ENCODE peak calls at places on chromosome X, in four cellular contexts. K is K562, S is HepG2, I is A549. P is an unnamed sample.

GRCh38 chrX:109299091-109299490 is 182.8 kb downstream of the GUCY2F start:
- DNase-seq in K (no peak), I (no peak), S (no peak), P (no peak)

GRCh38 chrX:118637997-118638396 is 89.4 kb upstream of the IL13RA1 start:
- DNase-seq in K (no peak), I (no peak), S (peak), P (peak)

GRCh38 chrX:138026211-138026610 is 460.3 kb downstream of the ZIC3 start:
- DNase-seq in K (no peak), S (no peak), I (peak), P (no peak)

GRCh38 chrX:110317820-110318663 is at the start of gene AMMECR1:
- DNase-seq in I (peak), S (peak), K (peak), P (peak)

GRCh38 chrX:26334232-26334631 is 118.3 kb downstream of the MAGEB5 start:
- DNase-seq in S (no peak), K (no peak), I (no peak), P (no peak)

GRCh38 chrX:146863566-146863965 is 49.0 kb upstream of the CXorf51A start:
- DNase-seq in K (no peak), I (no peak), S (no peak), P (peak)

GRCh38 chrX:1283750-1284149 is 15.1 kb downstream of the CSF2RA start:
- DNase-seq in K (no peak), S (no peak), I (no peak), P (no peak)

GRCh38 chrX:42540150-42540549 is 237.8 kb downstream of the PPP1R2C start:
- DNase-seq in I (no peak), S (no peak), K (no peak), P (no peak)

GRCh38 chrX:46637937-46638336 is 64.4 kb downstream of the CHST7 start:
- DNase-seq in S (no peak), K (peak), I (peak), P (peak)

GRCh38 chrX:139642241-139642927 is 65.6 kb downstream of the MCF2 start:
- DNase-seq in K (no peak), I (no peak), S (no peak), P (no peak)

GRCh38 chrX:65866146-65866545 is 173.7 kb downstream of the VSIG4 start:
- DNase-seq in S (no peak), K (no peak), I (no peak), P (no peak)

GRCh38 chrX:118780915-118781314 is 42.7 kb upstream of the ZCCHC12 start:
- DNase-seq in I (no peak), S (no peak), K (no peak), P (peak)

GRCh38 chrX:130086414-130087207 is 23.7 kb downstream of the ELF4 start:
- DNase-seq in K (peak), S (no peak), I (no peak), P (no peak)

GRCh38 chrX:16386126-16386525 is 218.8 kb downstream of the MAGEB17 start:
- DNase-seq in S (no peak), K (no peak), I (no peak), P (peak)

GRCh38 chrX:43450355-43450754 is 205.7 kb upstream of the MAOA start:
- DNase-seq in S (no peak), K (no peak), I (no peak), P (no peak)

GRCh38 chrX:107451754-107452153 is 2.3 kb downstream of the FRMPD3 start:
- DNase-seq in I (no peak), K (no peak), S (no peak), P (no peak)

GRCh38 chrX:4932790-4933189 is 1219.3 kb upstream of the PRKX start:
- DNase-seq in S (no peak), I (no peak), K (no peak), P (no peak)

GRCh38 chrX:65706041-65706828 is 38.8 kb downstream of the MSN start:
- DNase-seq in K (peak), I (peak), S (no peak), P (peak)

GRCh38 chrX:87578978-87579377 is 61.4 kb downstream of the KLHL4 start:
- DNase-seq in K (no peak), I (no peak), S (no peak), P (no peak)

GRCh38 chrX:118974908-118975671 is 672 bp downstream of the LONRF3 start:
- DNase-seq in K (peak), S (peak), I (no peak), P (no peak)

GRCh38 chrX:24619647-24620046 is 27.5 kb downstream of the PCYT1B start:
- DNase-seq in K (no peak), S (peak), I (no peak), P (peak)

GRCh38 chrX:66004928-66005831 is 34.7 kb downstream of the VSIG4 start:
- DNase-seq in K (no peak), I (no peak), S (no peak), P (no peak)

GRCh38 chrX:115029869-115030564 is 12.6 kb upstream of the IL13RA2 start:
- DNase-seq in I (no peak), S (no peak), K (no peak), P (no peak)

GRCh38 chrX:19839770-19840254 is 47.6 kb downstream of the SH3KBP1 start:
- DNase-seq in S (no peak), I (no peak), K (no peak), P (no peak)

GRCh38 chrX:19046343-19047215 is 62.7 kb upstream of the PHKA2 start:
- DNase-seq in S (no peak), K (no peak), I (peak), P (peak)

GRCh38 chrX:18640686-18641085 is 31.2 kb downstream of the RS1 start:
- DNase-seq in K (no peak), S (no peak), I (no peak), P (no peak)

GRCh38 chrX:151177141-151178027 is 1.0 kb downstream of the GPR50 start:
- DNase-seq in S (no peak), I (no peak), K (no peak), P (no peak)

GRCh38 chrX:151174581-151175282 is 1.7 kb upstream of the GPR50 start:
- DNase-seq in K (no peak), I (no peak), S (no peak), P (no peak)

GRCh38 chrX:151175283-151176062 is 911 bp upstream of the GPR50 start:
- DNase-seq in S (no peak), I (no peak), K (no peak), P (no peak)

GRCh38 chrX:151178746-151179145 is 2.4 kb downstream of the GPR50 start:
- DNase-seq in K (no peak), I (no peak), S (no peak), P (no peak)

DNA sequence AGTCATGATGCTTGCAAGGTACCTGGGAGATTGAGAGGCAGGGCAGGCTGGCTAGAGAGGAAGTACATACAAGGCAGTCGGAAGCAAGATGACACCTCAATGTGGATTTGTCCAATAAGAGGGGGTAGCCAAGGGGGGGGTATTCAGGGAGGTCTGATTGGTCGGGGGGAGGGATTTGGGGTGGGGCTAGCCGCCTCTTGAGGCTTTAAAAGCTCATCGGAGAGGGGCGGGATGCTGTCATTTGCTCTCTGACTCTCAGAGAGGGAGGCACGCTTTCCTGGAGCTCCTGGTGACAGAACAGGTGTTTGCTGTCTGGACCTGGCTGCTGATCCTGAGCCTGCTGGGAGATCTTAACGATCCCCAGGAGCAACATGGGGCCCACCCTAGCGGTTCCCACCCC is at the start of gene GPR50:
- DNase-seq in S (no peak), I (no peak), K (no peak), P (no peak)
- TF ChIP-seq RAD21 in S (no peak), I (no peak), K (no peak), P (no peak)

DNA sequence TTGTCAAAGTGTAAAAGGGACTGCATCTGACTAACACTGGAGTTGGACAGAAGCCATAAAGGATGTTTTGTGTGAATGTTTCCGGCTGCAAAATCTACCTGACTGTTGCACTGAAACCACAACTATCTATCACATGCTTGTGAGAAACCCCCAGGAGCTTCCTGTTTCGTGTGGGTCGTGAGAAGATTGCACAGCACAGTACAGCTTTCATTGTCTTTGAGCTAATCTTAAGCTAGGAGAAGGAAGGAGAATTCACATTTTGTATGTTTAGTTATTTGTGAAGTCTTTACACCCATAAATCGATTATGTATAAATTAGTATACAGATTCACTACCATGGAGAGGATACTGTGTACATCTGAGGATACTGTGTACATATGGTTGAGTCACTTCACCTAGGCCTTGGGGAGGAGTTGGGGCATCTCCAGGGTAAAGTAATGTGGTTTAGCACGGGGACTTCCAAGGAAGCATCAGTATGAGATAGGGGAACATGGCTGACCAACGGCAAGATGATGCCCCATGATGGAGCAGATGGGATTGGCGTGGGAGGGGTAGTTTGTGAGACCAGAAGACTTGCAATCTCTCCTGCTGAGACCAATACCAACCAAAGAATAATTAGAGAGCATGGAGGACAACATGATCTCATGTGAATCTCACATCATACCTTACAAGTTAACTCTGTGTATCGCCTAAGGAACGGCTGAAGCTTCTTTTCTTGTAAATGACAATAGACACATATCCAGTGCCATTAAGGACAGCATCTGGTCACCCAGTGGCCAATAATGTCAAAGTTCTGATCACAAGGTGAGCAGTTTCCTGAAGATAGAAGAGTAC is 43.1 kb upstream of the FAM9C start:
- DNase-seq in I (no peak), S (no peak), K (no peak), P (peak)
- TF ChIP-seq MAZ in I (no peak), S (no peak), K (no peak), P (no peak)

GRCh38 chrX:69808375-69808774 is 192.5 kb downstream of the EDA start:
- DNase-seq in K (no peak), S (no peak), I (no peak), P (no peak)
- TF ChIP-seq RFX5 in K (no peak), S (no peak), I (no peak), P (no peak)

GRCh38 chrX:2391869-2392606 is 108.7 kb downstream of the DHRSX start:
- DNase-seq in I (peak), K (no peak), S (peak), P (peak)
- TF ChIP-seq RAD21 in I (peak), K (no peak), S (peak), P (no peak)

GRCh38 chrX:22325091-22325490 is 52.4 kb downstream of the CBLL2 start:
- DNase-seq in K (no peak), I (no peak), S (no peak), P (peak)
- TF ChIP-seq MAZ in K (no peak), I (no peak), S (no peak), P (no peak)

DNA sequence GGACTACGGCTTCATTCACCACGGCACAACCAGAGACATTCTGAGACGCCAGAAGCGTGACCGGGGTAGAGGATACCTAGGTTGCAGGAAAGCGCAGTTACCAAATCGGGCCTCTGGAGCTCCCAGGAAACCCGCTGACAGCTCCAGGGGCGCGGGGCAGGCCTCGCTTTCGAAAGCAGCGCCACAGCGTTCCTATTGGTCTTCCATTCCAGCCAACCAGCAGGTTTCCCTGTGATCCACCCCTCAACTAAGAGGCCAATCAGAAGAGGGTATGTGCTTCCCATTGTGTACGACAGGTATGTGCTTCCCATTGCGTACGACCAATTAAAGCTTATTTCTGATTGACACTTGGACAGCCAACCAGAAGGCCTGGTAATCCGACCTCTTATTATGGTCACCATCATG is 14.9 kb downstream of the SNX12 start:
- DNase-seq in K (no peak), I (no peak), S (no peak), P (no peak)
- TF ChIP-seq RFX5 in K (no peak), I (no peak), S (no peak), P (no peak)

GRCh38 chrX:104151037-104151436 is 5.8 kb downstream of the SLC25A53 start:
- DNase-seq in S (no peak), I (no peak), K (no peak), P (no peak)

DNA sequence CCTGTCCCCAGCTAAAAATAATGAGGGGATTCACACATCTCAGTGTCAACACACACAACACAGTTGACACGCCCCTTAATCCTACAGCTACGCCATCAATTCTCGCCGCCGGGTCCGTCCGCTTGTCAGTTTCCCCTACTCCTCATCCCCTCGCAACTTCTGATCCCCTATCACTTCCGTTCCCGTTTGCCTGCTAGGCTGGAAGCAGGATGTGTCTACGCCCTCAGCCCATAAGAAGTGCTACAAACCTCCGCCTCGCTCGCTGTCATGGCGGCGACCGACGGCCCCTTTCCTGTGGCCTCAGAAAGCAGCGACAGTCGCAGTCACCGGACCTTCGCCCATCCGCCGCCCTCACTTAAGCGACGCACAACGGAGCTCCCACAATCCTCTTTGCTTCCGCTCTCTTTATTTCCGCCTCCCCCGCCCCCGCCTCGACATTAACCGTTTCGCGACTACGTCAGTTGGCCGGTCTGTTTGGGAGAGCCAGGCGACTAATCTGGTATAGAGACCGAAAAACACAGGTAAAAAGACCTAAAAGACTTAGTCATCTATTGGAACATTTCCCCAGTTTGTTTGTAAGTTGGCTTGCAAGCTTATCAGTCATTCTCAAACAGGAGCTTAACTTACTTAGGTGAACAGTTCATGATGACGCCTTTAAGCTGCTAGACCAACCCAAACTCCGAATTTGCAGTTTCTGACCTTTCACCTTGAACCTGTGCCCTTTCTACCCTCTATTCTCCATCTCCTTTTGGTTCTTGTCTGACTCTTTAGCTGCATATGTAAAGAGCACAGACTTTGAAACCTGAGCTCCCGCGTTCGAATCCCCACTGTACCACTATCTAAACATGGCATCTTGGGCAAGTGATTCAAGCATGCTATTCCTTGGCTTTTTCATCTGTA is at the start of gene SLC25A53:
- DNase-seq in I (peak), S (peak), K (peak), P (peak)
- TF ChIP-seq RAD21 in I (no peak), S (no peak), K (no peak), P (no peak)

DNA sequence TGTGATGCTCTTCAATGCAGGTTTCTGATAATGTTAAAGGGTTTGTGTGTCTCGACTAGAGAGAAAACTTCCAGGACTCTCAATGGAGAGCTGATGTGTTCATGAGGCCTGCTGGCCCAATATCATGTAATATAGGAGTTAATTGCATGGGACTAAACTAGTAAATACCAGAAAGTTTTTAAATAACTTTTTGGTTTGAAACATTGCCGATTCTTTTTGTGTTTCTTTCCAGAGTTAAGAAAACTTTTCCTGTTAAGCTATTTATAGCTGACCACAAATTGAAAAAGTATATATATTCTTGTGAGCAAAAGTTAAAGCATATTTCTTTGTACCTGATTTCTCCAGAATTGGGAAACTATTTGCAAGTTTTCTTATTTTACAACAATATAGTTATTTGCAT is 49.7 kb downstream of the FAM9B start:
- DNase-seq in K (no peak), I (no peak), S (no peak), P (no peak)
- TF ChIP-seq MAZ in K (no peak), I (no peak), S (no peak), P (no peak)

DNA sequence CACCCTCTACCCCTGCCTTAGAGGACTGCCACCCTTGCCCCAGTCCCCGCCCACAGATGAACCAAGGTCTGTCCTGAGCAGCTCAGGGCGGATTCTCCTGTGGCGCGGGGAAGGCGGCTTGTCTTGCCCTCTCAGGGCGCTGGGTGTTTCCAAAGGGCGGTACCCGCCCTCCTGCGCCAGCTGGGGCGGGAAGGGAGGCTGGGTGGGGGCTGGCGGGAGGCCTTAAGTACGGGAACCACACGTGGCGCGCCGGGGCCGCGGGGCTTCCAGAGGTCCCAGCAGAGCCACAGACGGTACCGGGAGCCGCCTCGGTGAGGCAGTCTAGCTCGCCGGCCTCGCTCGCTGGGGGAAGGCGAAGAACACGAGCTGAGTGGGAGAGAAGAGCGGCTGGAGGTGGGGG is 361.1 kb downstream of the MID1IP1 start:
- DNase-seq in S (no peak), K (no peak), I (no peak), P (no peak)
- TF ChIP-seq RFX5 in S (no peak), K (no peak), I (no peak), P (no peak)

P was measured in IMR-90.